ENCODE peak calls at places on chromosomes 4 and X, in eight cellular contexts. One of them, this sample, is unnamed.
A peak's percentile ranks its signal among the peaks of the same experiment; 100 is the strongest.

GRCh38 chr4:1416051-1416947 is 10.1 kb upstream of the NKX1-1 start:
- DNase-seq in gastrocnemius medialis: no peak
- DNase-seq in IMR-90: no peak
- DNase-seq in K562: no peak
- DNase-seq in ovary: peak; percentile 5
- DNase-seq in right lobe of liver: no peak
- DNase-seq in sigmoid colon: peak; percentile 40
- DNase-seq in thyroid gland: no peak
- DNase-seq in this sample: peak; percentile 11

GRCh38 chrX:40058719-40059118 is 39.0 kb downstream of the BCOR start:
- DNase-seq in gastrocnemius medialis: no peak
- DNase-seq in IMR-90: no peak
- DNase-seq in K562: no peak
- DNase-seq in ovary: no peak
- DNase-seq in right lobe of liver: peak; percentile 64
- DNase-seq in sigmoid colon: no peak
- DNase-seq in thyroid gland: no peak
- DNase-seq in this sample: no peak

GRCh38 chr4:143336828-143337599 is at the start of gene GAB1:
- DNase-seq in gastrocnemius medialis: peak; percentile 77
- DNase-seq in IMR-90: peak; percentile 80
- DNase-seq in K562: peak; percentile 61
- DNase-seq in ovary: peak; percentile 77
- DNase-seq in right lobe of liver: peak; percentile 87
- DNase-seq in sigmoid colon: peak; percentile 89
- DNase-seq in thyroid gland: peak; percentile 78
- DNase-seq in this sample: peak; percentile 81

GRCh38 chrX:87392369-87392768 is 125.2 kb upstream of the KLHL4 start:
- DNase-seq in gastrocnemius medialis: no peak
- DNase-seq in IMR-90: no peak
- DNase-seq in K562: no peak
- DNase-seq in ovary: no peak
- DNase-seq in right lobe of liver: no peak
- DNase-seq in sigmoid colon: no peak
- DNase-seq in thyroid gland: no peak
- DNase-seq in this sample: no peak

GRCh38 chr4:140533951-140534480 is 10.0 kb downstream of the ELMOD2 start:
- DNase-seq in gastrocnemius medialis: no peak
- DNase-seq in IMR-90: peak; percentile 67
- DNase-seq in K562: no peak
- DNase-seq in ovary: no peak
- DNase-seq in right lobe of liver: no peak
- DNase-seq in sigmoid colon: no peak
- DNase-seq in thyroid gland: no peak
- DNase-seq in this sample: no peak

GRCh38 chr4:60173103-60173502 is 1027.0 kb upstream of the ADGRL3 start:
- DNase-seq in gastrocnemius medialis: no peak
- DNase-seq in IMR-90: no peak
- DNase-seq in K562: no peak
- DNase-seq in ovary: no peak
- DNase-seq in right lobe of liver: no peak
- DNase-seq in sigmoid colon: no peak
- DNase-seq in thyroid gland: no peak
- DNase-seq in this sample: no peak

GRCh38 chrX:40523852-40524251 is 56.9 kb upstream of the ATP6AP2 start:
- DNase-seq in gastrocnemius medialis: no peak
- DNase-seq in IMR-90: no peak
- DNase-seq in K562: no peak
- DNase-seq in ovary: no peak
- DNase-seq in right lobe of liver: no peak
- DNase-seq in sigmoid colon: no peak
- DNase-seq in thyroid gland: no peak
- DNase-seq in this sample: no peak

GRCh38 chr4:73895201-73896177 is 26.3 kb downstream of the CXCL1 start:
- DNase-seq in gastrocnemius medialis: no peak
- DNase-seq in IMR-90: peak; percentile 42
- DNase-seq in K562: no peak
- DNase-seq in ovary: no peak
- DNase-seq in right lobe of liver: no peak
- DNase-seq in sigmoid colon: no peak
- DNase-seq in thyroid gland: no peak
- DNase-seq in this sample: no peak

GRCh38 chr4:7087036-7087435 is 19.2 kb upstream of the GRPEL1 start:
- DNase-seq in gastrocnemius medialis: no peak
- DNase-seq in IMR-90: no peak
- DNase-seq in K562: no peak
- DNase-seq in ovary: no peak
- DNase-seq in right lobe of liver: no peak
- DNase-seq in sigmoid colon: no peak
- DNase-seq in thyroid gland: no peak
- DNase-seq in this sample: no peak

GRCh38 chrX:1754077-1754476 is 139.2 kb downstream of the ASMT start:
- DNase-seq in gastrocnemius medialis: no peak
- DNase-seq in IMR-90: no peak
- DNase-seq in K562: no peak
- DNase-seq in ovary: no peak
- DNase-seq in right lobe of liver: no peak
- DNase-seq in sigmoid colon: no peak
- DNase-seq in thyroid gland: no peak
- DNase-seq in this sample: no peak

GRCh38 chr4:91127891-91128290 is 1000.7 kb downstream of the CCSER1 start:
- DNase-seq in gastrocnemius medialis: no peak
- DNase-seq in IMR-90: no peak
- DNase-seq in K562: no peak
- DNase-seq in ovary: no peak
- DNase-seq in right lobe of liver: no peak
- DNase-seq in sigmoid colon: no peak
- DNase-seq in thyroid gland: no peak
- DNase-seq in this sample: peak; percentile 76

GRCh38 chr4:78737020-78737419 is 39.1 kb upstream of the BMP2K start:
- DNase-seq in gastrocnemius medialis: no peak
- DNase-seq in IMR-90: no peak
- DNase-seq in K562: no peak
- DNase-seq in ovary: no peak
- DNase-seq in right lobe of liver: no peak
- DNase-seq in sigmoid colon: no peak
- DNase-seq in thyroid gland: no peak
- DNase-seq in this sample: no peak

GRCh38 chr4:152943673-152944072 is 7.5 kb downstream of the FHDC1 start:
- DNase-seq in gastrocnemius medialis: peak; percentile 53
- DNase-seq in IMR-90: peak; percentile 44
- DNase-seq in K562: no peak
- DNase-seq in ovary: no peak
- DNase-seq in right lobe of liver: no peak
- DNase-seq in sigmoid colon: no peak
- DNase-seq in thyroid gland: no peak
- DNase-seq in this sample: no peak

GRCh38 chr4:172707622-172708021 is 461.0 kb upstream of the GALNT7 start:
- DNase-seq in gastrocnemius medialis: no peak
- DNase-seq in IMR-90: no peak
- DNase-seq in K562: no peak
- DNase-seq in ovary: no peak
- DNase-seq in right lobe of liver: no peak
- DNase-seq in sigmoid colon: no peak
- DNase-seq in thyroid gland: no peak
- DNase-seq in this sample: no peak

GRCh38 chr4:178784491-178784890 is 1342.3 kb upstream of the AGA start:
- DNase-seq in gastrocnemius medialis: no peak
- DNase-seq in IMR-90: no peak
- DNase-seq in K562: no peak
- DNase-seq in ovary: no peak
- DNase-seq in right lobe of liver: no peak
- DNase-seq in sigmoid colon: no peak
- DNase-seq in thyroid gland: no peak
- DNase-seq in this sample: no peak
- H3K27me3 ChIP-seq in gastrocnemius medialis: no peaks in the 10 kb centered on the region
- H3K27me3 ChIP-seq in IMR-90: no peaks in the 10 kb centered on the region
- H3K27me3 ChIP-seq in K562: no peaks in the 10 kb centered on the region
- H3K27me3 ChIP-seq in ovary: no peaks in the 10 kb centered on the region
- H3K27me3 ChIP-seq in right lobe of liver: no peaks in the 10 kb centered on the region
- H3K27me3 ChIP-seq in sigmoid colon: no peaks in the 10 kb centered on the region
- H3K27me3 ChIP-seq in thyroid gland: no peaks in the 10 kb centered on the region
- H3K27me3 ChIP-seq in this sample: no peaks in the 10 kb centered on the region

GRCh38 chr4:86118696-86119095 is 241.2 kb downstream of the MAPK10 start:
- DNase-seq in gastrocnemius medialis: no peak
- DNase-seq in IMR-90: no peak
- DNase-seq in K562: no peak
- DNase-seq in ovary: no peak
- DNase-seq in right lobe of liver: no peak
- DNase-seq in sigmoid colon: no peak
- DNase-seq in thyroid gland: no peak
- DNase-seq in this sample: no peak
- H3K27ac ChIP-seq in gastrocnemius medialis: no peak overlapping the region
- H3K27ac ChIP-seq in IMR-90: no peak overlapping the region
- H3K27ac ChIP-seq in K562: no peak overlapping the region
- H3K27ac ChIP-seq in ovary: no peak overlapping the region
- H3K27ac ChIP-seq in right lobe of liver: no peak overlapping the region
- H3K27ac ChIP-seq in sigmoid colon: no peak overlapping the region
- H3K27ac ChIP-seq in thyroid gland: no peak overlapping the region
- H3K27ac ChIP-seq in this sample: no peak overlapping the region

GRCh38 chrX:48918303-48918643 is 551 bp downstream of the PIM2 start:
- DNase-seq in gastrocnemius medialis: no peak
- DNase-seq in IMR-90: no peak
- DNase-seq in K562: no peak
- DNase-seq in ovary: no peak
- DNase-seq in right lobe of liver: no peak
- DNase-seq in sigmoid colon: no peak
- DNase-seq in thyroid gland: no peak
- DNase-seq in this sample: no peak

GRCh38 chrX:48919360-48919821 is 567 bp upstream of the PIM2 start:
- DNase-seq in gastrocnemius medialis: no peak
- DNase-seq in IMR-90: no peak
- DNase-seq in K562: no peak
- DNase-seq in ovary: no peak
- DNase-seq in right lobe of liver: no peak
- DNase-seq in sigmoid colon: no peak
- DNase-seq in thyroid gland: no peak
- DNase-seq in this sample: no peak

GRCh38 chrX:48914593-48915493 is 3.4 kb upstream of the SLC35A2 start:
- DNase-seq in gastrocnemius medialis: no peak
- DNase-seq in IMR-90: no peak
- DNase-seq in K562: no peak
- DNase-seq in ovary: no peak
- DNase-seq in right lobe of liver: no peak
- DNase-seq in sigmoid colon: no peak
- DNase-seq in thyroid gland: no peak
- DNase-seq in this sample: no peak

GRCh38 chrX:48918644-48919340 is at the start of gene PIM2:
- DNase-seq in gastrocnemius medialis: peak; percentile 88
- DNase-seq in IMR-90: peak; percentile 82
- DNase-seq in K562: peak; percentile 87
- DNase-seq in ovary: peak; percentile 86
- DNase-seq in right lobe of liver: peak; percentile 90
- DNase-seq in sigmoid colon: peak; percentile 95
- DNase-seq in thyroid gland: peak; percentile 95
- DNase-seq in this sample: peak; percentile 93

GRCh38 chrX:48917139-48917980 is 1.5 kb downstream of the PIM2 start:
- DNase-seq in gastrocnemius medialis: peak; percentile 89
- DNase-seq in IMR-90: peak; percentile 85
- DNase-seq in K562: peak; percentile 76
- DNase-seq in ovary: peak; percentile 90
- DNase-seq in right lobe of liver: peak; percentile 88
- DNase-seq in sigmoid colon: peak; percentile 95
- DNase-seq in thyroid gland: peak; percentile 89
- DNase-seq in this sample: peak; percentile 93
- TF ChIP-seq POLR2A in gastrocnemius medialis: no peak
- TF ChIP-seq POLR2A in IMR-90: no peak
- TF ChIP-seq POLR2A in K562: no peak
- TF ChIP-seq POLR2A in ovary: no peak
- TF ChIP-seq POLR2A in right lobe of liver: no peak
- TF ChIP-seq POLR2A in sigmoid colon: no peak
- TF ChIP-seq POLR2A in thyroid gland: no peak
- TF ChIP-seq POLR2A in this sample: no peak

GRCh38 chr4:168411318-168412150 is 68.8 kb downstream of the DDX60L start:
- DNase-seq in gastrocnemius medialis: no peak
- DNase-seq in IMR-90: peak; percentile 55
- DNase-seq in K562: no peak
- DNase-seq in ovary: no peak
- DNase-seq in right lobe of liver: no peak
- DNase-seq in sigmoid colon: no peak
- DNase-seq in thyroid gland: no peak
- DNase-seq in this sample: no peak

GRCh38 chr4:168410681-168411080 is 69.6 kb downstream of the DDX60L start:
- DNase-seq in gastrocnemius medialis: no peak
- DNase-seq in IMR-90: no peak
- DNase-seq in K562: no peak
- DNase-seq in ovary: no peak
- DNase-seq in right lobe of liver: no peak
- DNase-seq in sigmoid colon: no peak
- DNase-seq in thyroid gland: no peak
- DNase-seq in this sample: no peak

GRCh38 chr4:168409089-168409801 is 71.0 kb downstream of the DDX60L start:
- DNase-seq in gastrocnemius medialis: no peak
- DNase-seq in IMR-90: peak; percentile 49
- DNase-seq in K562: no peak
- DNase-seq in ovary: no peak
- DNase-seq in right lobe of liver: no peak
- DNase-seq in sigmoid colon: no peak
- DNase-seq in thyroid gland: no peak
- DNase-seq in this sample: no peak

DNA sequence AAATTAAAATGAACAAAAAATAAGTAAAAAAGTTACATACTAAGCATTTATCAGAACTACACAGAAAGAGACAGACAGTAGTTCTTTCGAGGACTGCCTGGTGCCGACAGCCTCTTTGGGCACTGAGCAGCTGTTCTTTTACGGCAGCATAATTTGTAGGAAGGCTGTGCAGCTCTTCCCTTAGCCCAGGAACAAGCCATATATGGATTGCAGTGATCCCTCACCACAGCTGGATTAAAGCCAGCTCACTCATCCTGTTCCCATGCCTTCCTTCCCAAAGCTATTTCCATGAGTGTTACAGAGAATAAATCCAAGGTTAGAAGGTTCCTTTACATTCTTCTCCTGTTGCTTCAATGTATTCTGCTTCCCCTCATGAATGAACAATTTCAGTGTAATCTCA is 71.7 kb downstream of the DDX60L start:
- DNase-seq in gastrocnemius medialis: peak; percentile 74
- DNase-seq in IMR-90: peak; percentile 98
- DNase-seq in K562: no peak
- DNase-seq in ovary: peak; percentile 61
- DNase-seq in right lobe of liver: no peak
- DNase-seq in sigmoid colon: peak; percentile 91
- DNase-seq in thyroid gland: peak; percentile 82
- DNase-seq in this sample: peak; percentile 69
- H3K27me3 ChIP-seq in gastrocnemius medialis: no peaks in the 10 kb centered on the region
- H3K27me3 ChIP-seq in IMR-90: no peaks in the 10 kb centered on the region
- H3K27me3 ChIP-seq in K562: no peaks in the 10 kb centered on the region
- H3K27me3 ChIP-seq in ovary: no peaks in the 10 kb centered on the region
- H3K27me3 ChIP-seq in right lobe of liver: no peaks in the 10 kb centered on the region
- H3K27me3 ChIP-seq in sigmoid colon: no peaks in the 10 kb centered on the region
- H3K27me3 ChIP-seq in thyroid gland: no peaks in the 10 kb centered on the region
- H3K27me3 ChIP-seq in this sample: no peaks in the 10 kb centered on the region